ENCODE peak calls at places on chromosomes 13 and 19, in ten cellular contexts. K is astrocyte; N is heart left ventricle; M is Peyer's patch; R is fibroblast of lung; H is CD8-positive, alpha-beta T cell; I is body of pancreas; O is Caco-2; F is cardiac fibroblast; A is mucosa of descending colon. J is an unnamed sample.

GRCh38 chr13:35349673-35350278 is 126.7 kb downstream of the MAB21L1 start:
- DNase-seq in I (no peak), F (no peak), A (no peak), N (no peak), M (no peak), K (peak; percentile 13), R (peak; percentile 19), H (no peak), O (peak; percentile 39), J (no peak)

GRCh38 chr13:20465218-20465879 is 60.3 kb downstream of the CRYL1 start:
- DNase-seq in H (no peak), F (no peak), N (no peak), R (no peak), I (no peak), M (no peak), O (no peak), A (no peak), K (no peak), J (no peak)

GRCh38 chr19:47109541-47110375 is 3.8 kb downstream of the ZC3H4 start:
- DNase-seq in R (peak; percentile 65), M (peak; percentile 52), A (no peak), F (peak; percentile 66), I (no peak), K (peak; percentile 42), H (peak; percentile 62), O (no peak), N (no peak), J (no peak)

GRCh38 chr13:45490068-45490467 is 25.3 kb downstream of the COG3 start:
- DNase-seq in I (no peak), K (no peak), H (peak; percentile 34), F (no peak), A (no peak), N (no peak), O (peak; percentile 37), R (no peak), M (no peak), J (no peak)

GRCh38 chr19:45498411-45499195 is at the start of gene PPM1N:
- DNase-seq in K (no peak), I (no peak), O (no peak), H (peak; percentile 76), R (no peak), N (no peak), A (peak; percentile 75), M (peak; percentile 63), F (peak; percentile 28), J (peak; percentile 58)

GRCh38 chr19:30450945-30451344 is 78.8 kb downstream of the ZNF536 start:
- DNase-seq in K (no peak), M (no peak), H (no peak), I (no peak), R (no peak), F (no peak), A (no peak), N (no peak), O (no peak), J (no peak)

GRCh38 chr13:42364613-42365000 is 92.7 kb downstream of the AKAP11 start:
- DNase-seq in I (no peak), K (no peak), A (no peak), H (no peak), F (no peak), O (no peak), R (no peak), M (no peak), N (no peak), J (no peak)

GRCh38 chr13:43397110-43397509 is 373.7 kb downstream of the DNAJC15 start:
- DNase-seq in N (no peak), I (no peak), R (peak; percentile 29), M (no peak), H (no peak), K (peak; percentile 9), F (peak; percentile 86), O (no peak), A (no peak), J (no peak)

GRCh38 chr19:55304279-55304978 is 20.6 kb downstream of the BRSK1 start:
- DNase-seq in I (peak; percentile 26), N (no peak), O (peak; percentile 66), H (peak; percentile 30), A (no peak), R (peak; percentile 23), M (no peak), F (peak; percentile 59), K (no peak), J (no peak)

GRCh38 chr19:18841400-18841799 is 9.6 kb downstream of the UPF1 start:
- DNase-seq in A (no peak), H (no peak), F (no peak), K (no peak), I (no peak), N (peak; percentile 52), R (no peak), O (no peak), M (no peak), J (no peak)

GRCh38 chr13:99206226-99206625 is 5.6 kb downstream of the UBAC2 start:
- DNase-seq in H (no peak), K (no peak), I (no peak), O (no peak), F (no peak), M (no peak), R (no peak), N (no peak), A (no peak), J (no peak)

GRCh38 chr19:50567052-50567841 is 988 bp downstream of the LRRC4B start:
- DNase-seq in F (no peak), M (no peak), R (no peak), K (no peak), O (no peak), A (no peak), H (no peak), I (no peak), N (no peak), J (no peak)

GRCh38 chr19:15471639-15472101 is 7.3 kb upstream of the RASAL3 start:
- DNase-seq in I (no peak), O (no peak), H (no peak), M (no peak), A (no peak), N (no peak), F (no peak), K (no peak), R (no peak), J (peak; percentile 9)

GRCh38 chr19:49017666-49018351 is 918 bp upstream of the LHB start:
- DNase-seq in K (peak; percentile 42), I (peak; percentile 40), M (peak; percentile 49), R (peak; percentile 66), A (peak; percentile 70), F (peak; percentile 41), O (peak; percentile 87), H (peak; percentile 73), N (peak; percentile 77), J (peak; percentile 62)
- TF ChIP-seq CTCF in K (peak; percentile 14), I (peak; percentile 46), M (peak; percentile 36), R (peak; percentile 45), A (peak; percentile 33), F (peak; percentile 65), O (peak; percentile 71), H (peak; percentile 71), N (peak; percentile 60), J (peak; percentile 67)

GRCh38 chr13:61685683-61686013 is 270.0 kb upstream of the PCDH20 start:
- DNase-seq in M (no peak), H (no peak), O (peak; percentile 54), I (no peak), K (no peak), N (no peak), A (no peak), F (no peak), R (no peak), J (no peak)
- TF ChIP-seq CTCF in M (no peak), H (no peak), O (peak; percentile 58), I (no peak), K (no peak), N (no peak), A (no peak), F (no peak), R (no peak), J (no peak)

GRCh38 chr19:3363841-3364500 is 2.4 kb upstream of the NFIC start:
- DNase-seq in R (no peak), O (no peak), M (no peak), N (no peak), K (no peak), H (no peak), A (no peak), F (no peak), I (no peak), J (no peak)
- TF ChIP-seq CTCF in R (no peak), O (no peak), M (no peak), N (no peak), K (no peak), H (no peak), A (no peak), F (no peak), I (no peak), J (no peak)

DNA sequence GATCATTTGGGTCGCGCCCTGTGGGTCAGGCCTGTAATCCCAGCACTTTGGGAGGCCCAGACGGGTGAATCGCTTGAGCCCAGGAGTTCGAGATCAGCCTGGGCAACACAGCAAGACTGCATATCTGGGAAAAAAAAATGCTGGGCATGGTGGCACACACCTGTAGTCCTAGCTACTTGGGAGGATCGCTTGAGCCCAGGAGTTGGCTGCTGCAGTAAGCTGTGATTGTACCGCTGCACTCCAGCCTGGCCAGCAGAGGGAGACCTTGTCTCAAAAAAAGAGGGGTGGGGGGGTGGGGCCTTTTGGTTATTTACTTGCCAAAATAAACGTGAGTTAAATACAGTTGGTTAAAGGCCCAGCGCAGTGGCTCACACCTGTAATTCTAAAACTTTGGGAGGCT is 9.8 kb upstream of the ZNF544 start:
- DNase-seq in K (no peak), M (no peak), I (no peak), O (peak; percentile 15), A (no peak), N (no peak), R (no peak), F (peak; percentile 48), H (peak; percentile 29), J (no peak)
- TF ChIP-seq CTCF in K (no peak), M (no peak), I (no peak), O (no peak), A (no peak), N (peak; percentile 17), R (no peak), F (peak; percentile 23), H (peak; percentile 26), J (no peak)

GRCh38 chr13:109904218-109904617 is 117.8 kb upstream of the IRS2 start:
- DNase-seq in N (no peak), A (no peak), K (no peak), H (no peak), M (no peak), I (no peak), O (peak; percentile 22), F (peak; percentile 30), R (no peak), J (no peak)
- TF ChIP-seq CTCF in N (no peak), A (no peak), K (no peak), H (no peak), M (no peak), I (no peak), O (peak; percentile 4), F (no peak), R (no peak), J (no peak)

DNA sequence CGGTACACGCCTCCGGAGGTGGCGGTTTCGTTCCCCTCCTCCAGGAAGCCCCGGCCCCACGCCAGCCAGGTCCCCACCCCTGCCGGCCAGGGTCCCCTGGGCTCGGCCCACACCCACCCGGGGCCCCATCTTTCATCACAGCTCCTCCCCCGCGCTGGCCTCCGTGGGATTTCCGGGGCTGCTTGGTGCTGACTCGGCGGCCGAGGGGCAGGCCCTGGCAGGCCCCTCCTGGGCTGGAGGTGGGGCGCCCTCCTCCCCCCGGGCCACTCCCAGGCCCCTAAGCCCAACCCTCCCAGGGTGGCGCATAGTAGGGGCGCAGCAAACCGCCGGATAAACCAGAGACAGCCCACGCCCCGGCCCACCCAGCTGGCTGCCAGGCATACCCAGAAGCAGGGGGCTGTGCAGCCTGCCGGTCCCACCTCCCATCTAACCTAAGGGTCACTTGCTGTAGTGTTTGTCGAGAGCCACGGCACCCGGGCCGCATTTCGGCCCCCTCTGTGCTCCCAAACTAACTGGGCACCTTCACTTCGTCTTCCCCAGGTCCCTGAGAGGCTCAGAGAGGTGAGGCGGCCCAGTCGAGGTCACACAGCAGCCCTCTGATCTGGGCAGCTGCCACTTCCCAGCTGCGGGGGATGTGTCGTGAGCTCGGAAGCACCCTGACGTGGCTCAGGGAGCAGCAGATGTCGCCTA is 6.6 kb downstream of the ZBTB7A start:
- DNase-seq in A (peak; percentile 94), I (peak; percentile 48), K (no peak), M (peak; percentile 80), N (peak; percentile 86), O (no peak), R (no peak), H (peak; percentile 75), F (peak; percentile 74), J (peak; percentile 85)
- TF ChIP-seq CTCF in A (no peak), I (no peak), K (no peak), M (no peak), N (no peak), O (no peak), R (no peak), H (no peak), F (no peak), J (no peak)

J was measured in natural killer cell.